ENCODE peak calls at places on chromosomes 2 and 18, in seven cellular contexts. S, H, F, A, T, C and E are unnamed samples.

GRCh38 chr2:234278556-234279286 is 218.2 kb downstream of the ARL4C start:
- DNase-seq in H (no peak), F (no peak), S (no peak), T (peak), A (no peak), C (no peak), E (no peak)

GRCh38 chr2:38650717-38651116 is 15.2 kb upstream of the GALM start:
- DNase-seq in S (no peak), T (no peak), H (no peak), F (peak), C (no peak), A (no peak), E (no peak)

GRCh38 chr2:223697316-223697875 is 95.2 kb upstream of the SCG2 start:
- DNase-seq in S (no peak), T (no peak), F (no peak), A (no peak), H (no peak), C (no peak), E (no peak)

GRCh38 chr2:191845248-191845715 is 1.6 kb downstream of the CAVIN2 start:
- DNase-seq in H (no peak), S (no peak), T (no peak), A (no peak), C (no peak), F (peak), E (peak)

GRCh38 chr2:178401994-178402437 is 49.0 kb downstream of the PRKRA start:
- DNase-seq in T (no peak), H (no peak), S (no peak), F (no peak), C (no peak), A (no peak), E (no peak)

GRCh38 chr18:13392029-13392750 is 173.6 kb downstream of the LDLRAD4 start:
- DNase-seq in H (no peak), T (no peak), C (no peak), S (no peak), A (no peak), F (no peak), E (no peak)

GRCh38 chr2:158726906-158727592 is 68.1 kb upstream of the DAPL1 start:
- DNase-seq in T (no peak), H (no peak), S (no peak), A (no peak), C (no peak), F (peak), E (peak)

GRCh38 chr18:36327352-36328316 is 30.1 kb downstream of the FHOD3 start:
- DNase-seq in H (no peak), C (no peak), F (no peak), S (no peak), A (no peak), T (no peak), E (no peak)

GRCh38 chr2:130391872-130392670 is 36.2 kb downstream of the PTPN18 start:
- DNase-seq in T (no peak), A (no peak), F (peak), H (peak), S (no peak), C (no peak), E (peak)

GRCh38 chr2:182456784-182457183 is 29.9 kb upstream of the PDE1A start:
- DNase-seq in A (no peak), C (peak), F (no peak), H (no peak), S (no peak), T (no peak), E (no peak)

GRCh38 chr2:145007673-145008263 is 487.8 kb upstream of the ZEB2 start:
- DNase-seq in F (no peak), C (no peak), T (no peak), S (no peak), H (peak), A (no peak), E (no peak)

GRCh38 chr2:85765081-85765731 is 11.4 kb downstream of the ATOH8 start:
- DNase-seq in H (no peak), F (no peak), A (no peak), T (no peak), C (no peak), S (peak), E (no peak)